ENCODE peak calls at places on chromosomes 13 and 19, in nine cellular contexts. L is NCI-H1092, G is body of pancreas, A is mucosa of gallbladder, E is tibial artery, Y is iris pigment epithelial cell, Q is glutamatergic neuron, F is EL, P is fibroblast of the aortic adventitia. U is an unnamed sample.

GRCh38 chr19:1250374-1251232 is 2.2 kb downstream of the MIDN start:
- DNase-seq in E (no peak), Y (peak), P (peak), Q (peak), G (peak), L (peak), A (no peak), F (peak), U (peak)

GRCh38 chr13:106491463-106491862 is 44.0 kb downstream of the EFNB2 start:
- DNase-seq in E (no peak), Y (no peak), Q (no peak), A (no peak), G (no peak), L (no peak), F (no peak), P (no peak), U (no peak)

GRCh38 chr19:22620912-22621311 is 13.2 kb upstream of the ZNF492 start:
- DNase-seq in F (no peak), E (no peak), Y (no peak), L (no peak), Q (no peak), A (no peak), P (no peak), G (no peak), U (no peak)

GRCh38 chr19:43639507-43640423 is at the start of gene CADM4:
- DNase-seq in L (no peak), A (no peak), F (no peak), Q (peak), G (peak), Y (no peak), E (no peak), P (no peak), U (peak)

GRCh38 chr13:109844396-109844795 is 58.0 kb upstream of the IRS2 start:
- DNase-seq in G (peak), Y (peak), P (peak), F (peak), L (no peak), A (peak), Q (no peak), E (no peak), U (peak)

GRCh38 chr19:19459707-19460251 is 54.3 kb downstream of the GATAD2A start:
- DNase-seq in A (peak), P (peak), L (no peak), F (peak), Q (no peak), G (peak), E (peak), Y (peak), U (peak)

GRCh38 chr19:15529774-15530372 is 21.5 kb downstream of the CYP4F22 start:
- DNase-seq in A (no peak), Q (no peak), L (no peak), G (no peak), F (peak), Y (peak), P (peak), E (no peak), U (peak)

GRCh38 chr19:3538965-3539742 is at the start of gene TEKTIP1:
- DNase-seq in L (no peak), Y (no peak), F (no peak), E (no peak), P (no peak), Q (peak), G (no peak), A (no peak), U (peak)

GRCh38 chr13:99895428-99895998 is 76.1 kb downstream of the ZIC5 start:
- DNase-seq in Q (no peak), L (no peak), P (no peak), Y (no peak), G (no peak), F (no peak), E (no peak), A (no peak), U (no peak)

GRCh38 chr19:50569938-50570540 is 1.8 kb upstream of the LRRC4B start:
- DNase-seq in L (no peak), F (no peak), A (no peak), E (no peak), P (no peak), Y (no peak), G (no peak), Q (no peak), U (no peak)

GRCh38 chr13:76440568-76440967 is 445.6 kb downstream of the KCTD12 start:
- DNase-seq in Y (no peak), F (no peak), E (no peak), L (no peak), G (no peak), Q (no peak), A (no peak), P (no peak), U (no peak)

GRCh38 chr19:5864725-5865486 is 5.4 kb downstream of the FUT5 start:
- DNase-seq in P (no peak), L (no peak), Y (no peak), E (no peak), Q (no peak), A (no peak), G (no peak), F (no peak), U (no peak)